ENCODE peak calls at places on chromosomes 7 and 10, in ten cellular contexts. T is ascending aorta; J is activated CD8-positive, alpha-beta T cell treated with anti-CD3 and anti-CD28 coated beads for 36 hours; O is HFFc6; N is AG09309; R is uterus; I is astrocyte of the spinal cord; F is right atrium auricular region; E is endothelial cell of umbilical vein; B is GM12865. Y is an unnamed sample.

GRCh38 chr7:29488977-29489376 is 74.7 kb upstream of the PRR15 start:
- DNase-seq in T (no peak), J (no peak), O (peak; percentile 90), N (peak; percentile 68), R (no peak), I (peak; percentile 81), F (no peak), E (peak; percentile 86), B (no peak), Y (no peak)

GRCh38 chr10:110147961-110148360 is 59.4 kb upstream of the MXI1 start:
- DNase-seq in T (no peak), J (peak; percentile 36), O (no peak), N (no peak), R (no peak), I (no peak), F (no peak), E (no peak), B (no peak), Y (no peak)

GRCh38 chr7:33906697-33907096 is 1.4 kb downstream of the BMPER start:
- DNase-seq in T (no peak), J (no peak), O (no peak), N (no peak), R (no peak), I (no peak), F (no peak), E (no peak), B (no peak), Y (no peak)

GRCh38 chr10:112782176-112782907 is 167.7 kb upstream of the TCF7L2 start:
- DNase-seq in T (no peak), J (no peak), O (no peak), N (no peak), R (peak; percentile 54), I (no peak), F (peak; percentile 92), E (no peak), B (no peak), Y (no peak)

GRCh38 chr10:654647-654996 is 34.8 kb downstream of the DIP2C start:
- DNase-seq in T (no peak), J (no peak), O (no peak), N (no peak), R (no peak), I (no peak), F (no peak), E (no peak), B (no peak), Y (no peak)

GRCh38 chr7:36291387-36292316 is 98.0 kb upstream of the ANLN start:
- DNase-seq in T (peak; percentile 94), J (peak; percentile 82), O (peak; percentile 70), N (peak; percentile 49), R (peak; percentile 88), I (peak; percentile 84), F (peak; percentile 89), E (peak; percentile 87), B (peak; percentile 77), Y (peak; percentile 64)

GRCh38 chr10:42475168-42476098 is 162.9 kb downstream of the ZNF33B start:
- DNase-seq in T (no peak), J (no peak), O (peak; percentile 58), N (peak; percentile 32), R (no peak), I (no peak), F (no peak), E (peak; percentile 29), B (no peak), Y (no peak)

GRCh38 chr10:116783011-116783655 is 40.8 kb upstream of the HSPA12A start:
- DNase-seq in T (no peak), J (peak; percentile 12), O (no peak), N (no peak), R (no peak), I (no peak), F (no peak), E (no peak), B (no peak), Y (no peak)

GRCh38 chr7:119482209-119482608 is 790.8 kb upstream of the KCND2 start:
- DNase-seq in T (no peak), J (no peak), O (no peak), N (no peak), R (no peak), I (peak; percentile 6), F (no peak), E (no peak), B (peak; percentile 70), Y (no peak)
- TF ChIP-seq CTCF in T (peak; percentile 9), J (no peak), O (no peak), N (no peak), R (no peak), I (peak; percentile 53), F (no peak), E (no peak), B (peak; percentile 52), Y (no peak)

GRCh38 chr10:121644501-121644900 is 46.3 kb upstream of the FGFR2 start:
- DNase-seq in T (no peak), J (no peak), O (no peak), N (no peak), R (no peak), I (no peak), F (no peak), E (no peak), B (no peak), Y (no peak)

GRCh38 chr10:121645696-121646095 is 47.5 kb upstream of the FGFR2 start:
- DNase-seq in T (no peak), J (no peak), O (no peak), N (no peak), R (no peak), I (no peak), F (no peak), E (no peak), B (no peak), Y (no peak)

GRCh38 chr10:121648078-121648477 is 49.8 kb upstream of the FGFR2 start:
- DNase-seq in T (no peak), J (no peak), O (no peak), N (no peak), R (no peak), I (no peak), F (no peak), E (no peak), B (no peak), Y (no peak)

GRCh38 chr10:121648493-121648892 is 50.2 kb upstream of the FGFR2 start:
- DNase-seq in T (no peak), J (no peak), O (no peak), N (no peak), R (no peak), I (no peak), F (no peak), E (no peak), B (no peak), Y (no peak)

DNA sequence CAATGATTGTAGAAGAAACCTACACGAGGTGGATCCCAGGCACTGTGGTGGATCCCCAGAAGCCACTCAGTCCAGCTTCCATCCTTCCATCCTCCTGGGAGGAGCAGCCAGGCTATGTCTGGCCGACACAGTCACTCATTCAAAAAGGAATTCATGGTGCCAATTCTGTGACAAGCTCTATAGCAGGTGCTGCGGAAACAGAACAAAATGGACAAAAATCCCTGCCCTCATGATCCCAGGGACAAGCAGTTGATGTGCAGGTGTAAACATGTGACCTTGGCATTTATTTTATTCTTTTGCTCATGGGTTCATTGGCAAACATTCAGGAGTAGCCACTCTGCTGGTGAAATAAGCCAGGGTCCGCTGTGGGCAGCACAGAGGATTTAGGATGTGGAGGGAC is 49.2 kb upstream of the FGFR2 start:
- DNase-seq in T (no peak), J (no peak), O (no peak), N (no peak), R (no peak), I (no peak), F (no peak), E (no peak), B (no peak), Y (no peak)
- TF ChIP-seq CTCF in T (no peak), J (no peak), O (no peak), N (no peak), R (no peak), I (no peak), F (no peak), E (no peak), B (no peak), Y (no peak)

GRCh38 chr10:89165923-89166322 is 41.2 kb downstream of the CH25H start:
- DNase-seq in T (no peak), J (no peak), O (peak; percentile 57), N (no peak), R (no peak), I (no peak), F (no peak), E (no peak), B (no peak), Y (no peak)

GRCh38 chr10:89167915-89168314 is 39.2 kb downstream of the CH25H start:
- DNase-seq in T (no peak), J (no peak), O (no peak), N (no peak), R (no peak), I (no peak), F (no peak), E (no peak), B (no peak), Y (no peak)

GRCh38 chr10:89164080-89164479 is 43.0 kb downstream of the CH25H start:
- DNase-seq in T (no peak), J (peak; percentile 3), O (no peak), N (no peak), R (no peak), I (no peak), F (no peak), E (no peak), B (peak; percentile 17), Y (no peak)

GRCh38 chr10:89163265-89163995 is 43.7 kb downstream of the CH25H start:
- DNase-seq in T (peak; percentile 65), J (peak; percentile 82), O (no peak), N (peak; percentile 58), R (peak; percentile 20), I (no peak), F (peak; percentile 62), E (no peak), B (peak; percentile 93), Y (peak; percentile 49)

DNA sequence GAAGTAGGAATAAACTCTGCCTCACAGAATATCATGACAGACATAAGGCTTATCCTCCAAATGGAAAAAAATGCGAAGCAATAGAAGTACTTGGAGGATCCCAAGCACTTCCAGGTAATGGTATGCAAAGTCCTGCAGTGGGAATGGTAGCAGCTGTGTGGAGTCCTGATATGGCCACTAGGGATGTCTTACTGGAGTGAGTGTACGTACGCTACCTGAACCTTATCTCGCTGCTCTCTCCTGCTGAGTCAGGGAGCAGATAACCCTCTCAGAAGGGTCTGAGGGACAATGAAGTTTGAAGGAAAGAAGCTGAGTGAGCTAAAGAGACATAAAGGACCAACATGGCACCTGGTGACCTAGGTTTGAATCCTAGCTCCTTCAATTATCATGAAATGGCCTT is 42.2 kb downstream of the CH25H start:
- DNase-seq in T (no peak), J (no peak), O (no peak), N (no peak), R (no peak), I (no peak), F (no peak), E (no peak), B (no peak), Y (no peak)
- TF ChIP-seq CTCF in T (no peak), J (no peak), O (no peak), N (no peak), R (no peak), I (no peak), F (no peak), E (no peak), B (no peak), Y (no peak)

DNA sequence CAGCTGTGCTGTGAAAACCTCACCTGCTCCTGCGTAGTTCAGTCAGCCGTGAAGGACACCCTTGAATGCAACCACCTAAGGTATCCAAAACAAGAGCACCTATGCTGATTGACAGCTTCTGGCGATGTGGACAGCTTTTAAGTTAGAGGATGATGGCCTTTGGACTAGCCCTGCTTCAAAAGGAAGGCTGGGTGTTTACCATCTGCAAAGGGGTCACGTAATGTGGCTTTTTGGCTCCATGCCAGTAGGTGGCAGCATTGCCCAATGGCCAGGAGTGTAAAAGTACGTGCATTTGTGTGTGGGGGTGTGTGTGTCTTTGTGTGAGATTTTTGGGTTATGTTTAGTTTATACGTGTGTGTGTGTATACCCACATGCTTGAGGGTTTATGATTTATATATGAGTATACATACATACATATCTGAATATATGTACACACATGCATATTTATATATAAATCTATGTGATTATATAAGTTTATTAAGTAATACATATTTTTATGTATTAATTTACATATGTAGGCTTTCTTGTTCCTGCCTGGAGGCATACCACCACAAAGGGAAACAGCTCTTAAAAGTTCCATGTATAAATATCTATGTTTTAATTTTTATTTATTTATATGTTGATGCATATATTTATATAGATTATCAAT is 236.3 kb upstream of the ANKRD30A start:
- DNase-seq in T (no peak), J (peak; percentile 71), O (no peak), N (no peak), R (no peak), I (no peak), F (no peak), E (peak; percentile 13), B (peak; percentile 57), Y (no peak)
- TF ChIP-seq CTCF in T (no peak), J (peak; percentile 70), O (no peak), N (peak; percentile 28), R (no peak), I (peak; percentile 37), F (no peak), E (peak; percentile 24), B (peak; percentile 74), Y (no peak)